ENCODE peak calls at places on chromosomes 3 and 15, in four cellular contexts. One of them, this sample, is unnamed. For H3K27me3, the result is how much of the 10 kb centered on the place peaks cover.

GRCh38 chr3:111856501-111856900 is 2.6 kb upstream of the PHLDB2 start:
- DNase-seq in HL-60: no peak
- DNase-seq in GM23338: no peak
- DNase-seq in endothelial cell of umbilical vein: no peak
- DNase-seq in this sample: no peak

GRCh38 chr15:27889258-27889657 is 209.9 kb downstream of the OCA2 start:
- DNase-seq in HL-60: no peak
- DNase-seq in GM23338: no peak
- DNase-seq in endothelial cell of umbilical vein: no peak
- DNase-seq in this sample: no peak

GRCh38 chr3:30578479-30578878 is 27.9 kb upstream of the TGFBR2 start:
- DNase-seq in GM23338: no peak
- DNase-seq in endothelial cell of umbilical vein: no peak
- DNase-seq in HL-60: peak
- DNase-seq in this sample: no peak

GRCh38 chr3:197463279-197463678 is 92.5 kb downstream of the BDH1 start:
- DNase-seq in GM23338: no peak
- DNase-seq in endothelial cell of umbilical vein: no peak
- DNase-seq in HL-60: no peak
- DNase-seq in this sample: no peak

GRCh38 chr15:66838671-66839239 is 136.7 kb downstream of the SMAD6 start:
- DNase-seq in endothelial cell of umbilical vein: peak
- DNase-seq in HL-60: no peak
- DNase-seq in GM23338: peak
- DNase-seq in this sample: no peak

GRCh38 chr3:115834068-115834467 is 210.8 kb downstream of the GAP43 start:
- DNase-seq in HL-60: no peak
- DNase-seq in GM23338: no peak
- DNase-seq in endothelial cell of umbilical vein: no peak
- DNase-seq in this sample: no peak

GRCh38 chr3:85572426-85572825 is 613.6 kb downstream of the CADM2 start:
- DNase-seq in GM23338: no peak
- DNase-seq in HL-60: no peak
- DNase-seq in endothelial cell of umbilical vein: peak
- DNase-seq in this sample: no peak

GRCh38 chr3:47394140-47394855 is 13.5 kb downstream of the PTPN23 start:
- DNase-seq in GM23338: no peak
- DNase-seq in HL-60: no peak
- DNase-seq in endothelial cell of umbilical vein: peak
- DNase-seq in this sample: no peak

GRCh38 chr3:144499346-144499745 is 527.7 kb downstream of the DIPK2A start:
- DNase-seq in HL-60: no peak
- DNase-seq in GM23338: no peak
- DNase-seq in endothelial cell of umbilical vein: peak
- DNase-seq in this sample: no peak

DNA sequence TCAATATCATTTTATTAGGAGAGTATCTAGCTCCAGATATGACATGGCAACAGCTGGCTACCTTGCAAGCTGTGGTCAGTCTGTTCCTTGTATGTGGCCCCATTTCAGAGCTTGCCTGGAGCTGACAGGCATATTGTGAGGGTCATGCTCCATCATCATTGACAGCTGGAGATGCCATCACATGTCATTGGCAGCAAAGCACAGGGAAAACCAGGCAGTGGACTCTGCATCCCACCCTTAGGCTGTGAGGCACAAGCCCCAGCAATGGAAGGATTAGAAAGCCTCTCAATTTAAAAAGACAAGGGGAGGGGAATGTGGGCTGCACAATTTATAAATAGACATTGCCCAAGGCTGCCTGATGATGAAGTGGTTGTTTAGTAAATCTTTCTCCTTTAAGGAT is 27.8 kb downstream of the LNP1 start:
- DNase-seq in GM23338: no peak
- DNase-seq in endothelial cell of umbilical vein: no peak
- DNase-seq in HL-60: no peak
- DNase-seq in this sample: no peak
- TF ChIP-seq CTCF in GM23338: no peak
- TF ChIP-seq CTCF in endothelial cell of umbilical vein: no peak
- TF ChIP-seq CTCF in HL-60: no peak
- TF ChIP-seq CTCF in this sample: no peak

GRCh38 chr3:120163023-120163422 is 68.8 kb upstream of the GSK3B start:
- DNase-seq in HL-60: no peak
- DNase-seq in endothelial cell of umbilical vein: no peak
- DNase-seq in GM23338: no peak
- DNase-seq in this sample: no peak

GRCh38 chr3:120162400-120162799 is 68.2 kb upstream of the GSK3B start:
- DNase-seq in endothelial cell of umbilical vein: no peak
- DNase-seq in HL-60: no peak
- DNase-seq in GM23338: no peak
- DNase-seq in this sample: no peak

GRCh38 chr3:120163816-120164215 is 69.6 kb upstream of the GSK3B start:
- DNase-seq in GM23338: no peak
- DNase-seq in HL-60: no peak
- DNase-seq in endothelial cell of umbilical vein: no peak
- DNase-seq in this sample: no peak

GRCh38 chr3:120160050-120160449 is 65.8 kb upstream of the GSK3B start:
- DNase-seq in HL-60: peak
- DNase-seq in endothelial cell of umbilical vein: no peak
- DNase-seq in GM23338: peak
- DNase-seq in this sample: no peak

DNA sequence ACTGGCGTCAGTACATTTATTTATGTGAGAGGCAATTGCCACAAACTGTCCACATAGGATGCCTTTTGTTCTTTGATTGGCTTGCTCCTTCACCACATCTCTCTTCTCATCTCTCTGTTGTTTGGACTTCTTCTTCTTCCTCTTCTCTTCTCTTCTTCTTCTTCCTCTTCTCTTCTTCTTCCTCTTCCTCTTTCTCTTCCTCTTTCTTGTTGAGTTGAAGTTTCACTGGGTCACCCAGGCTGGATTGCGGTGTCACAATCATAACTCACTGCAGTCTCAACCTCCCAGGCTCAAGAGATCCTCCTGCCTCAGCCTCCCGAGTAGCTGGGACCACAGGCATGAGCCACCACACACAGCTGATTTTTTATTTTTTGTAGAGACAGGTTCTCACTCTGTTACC is 67.7 kb upstream of the GSK3B start:
- DNase-seq in endothelial cell of umbilical vein: no peak
- DNase-seq in HL-60: peak
- DNase-seq in GM23338: no peak
- DNase-seq in this sample: no peak
- H3K27me3 ChIP-seq in endothelial cell of umbilical vein: under half
- H3K27me3 ChIP-seq in HL-60: under half
- H3K27me3 ChIP-seq in GM23338: under half
- H3K27me3 ChIP-seq in this sample: under half

DNA sequence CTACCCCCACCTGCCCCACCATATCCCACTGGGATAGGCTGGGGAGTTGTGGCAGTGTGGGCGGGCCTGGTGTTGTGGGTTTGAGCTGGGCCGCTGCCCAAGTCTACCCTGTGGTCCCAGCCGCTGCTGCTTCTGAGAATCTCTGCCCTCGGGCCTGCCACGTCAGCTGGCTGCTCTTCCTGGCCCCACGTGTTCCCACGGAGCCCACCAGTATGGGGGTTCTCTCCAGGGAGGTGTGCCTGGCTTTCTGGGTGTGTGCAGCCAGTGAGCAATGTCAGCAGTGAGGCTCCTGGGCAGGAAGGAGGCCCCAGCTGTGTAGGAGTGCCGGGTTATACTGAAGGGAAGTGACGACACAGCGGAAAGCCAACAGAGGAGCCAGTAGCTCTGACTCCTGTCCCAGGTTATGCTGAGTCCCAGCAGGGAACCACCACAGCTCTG is 10.5 kb downstream of the GNAI2 start:
- DNase-seq in HL-60: no peak
- DNase-seq in endothelial cell of umbilical vein: peak
- DNase-seq in GM23338: peak
- DNase-seq in this sample: peak
- TF ChIP-seq CTCF in HL-60: no peak
- TF ChIP-seq CTCF in endothelial cell of umbilical vein: no peak
- TF ChIP-seq CTCF in GM23338: no peak
- TF ChIP-seq CTCF in this sample: peak

DNA sequence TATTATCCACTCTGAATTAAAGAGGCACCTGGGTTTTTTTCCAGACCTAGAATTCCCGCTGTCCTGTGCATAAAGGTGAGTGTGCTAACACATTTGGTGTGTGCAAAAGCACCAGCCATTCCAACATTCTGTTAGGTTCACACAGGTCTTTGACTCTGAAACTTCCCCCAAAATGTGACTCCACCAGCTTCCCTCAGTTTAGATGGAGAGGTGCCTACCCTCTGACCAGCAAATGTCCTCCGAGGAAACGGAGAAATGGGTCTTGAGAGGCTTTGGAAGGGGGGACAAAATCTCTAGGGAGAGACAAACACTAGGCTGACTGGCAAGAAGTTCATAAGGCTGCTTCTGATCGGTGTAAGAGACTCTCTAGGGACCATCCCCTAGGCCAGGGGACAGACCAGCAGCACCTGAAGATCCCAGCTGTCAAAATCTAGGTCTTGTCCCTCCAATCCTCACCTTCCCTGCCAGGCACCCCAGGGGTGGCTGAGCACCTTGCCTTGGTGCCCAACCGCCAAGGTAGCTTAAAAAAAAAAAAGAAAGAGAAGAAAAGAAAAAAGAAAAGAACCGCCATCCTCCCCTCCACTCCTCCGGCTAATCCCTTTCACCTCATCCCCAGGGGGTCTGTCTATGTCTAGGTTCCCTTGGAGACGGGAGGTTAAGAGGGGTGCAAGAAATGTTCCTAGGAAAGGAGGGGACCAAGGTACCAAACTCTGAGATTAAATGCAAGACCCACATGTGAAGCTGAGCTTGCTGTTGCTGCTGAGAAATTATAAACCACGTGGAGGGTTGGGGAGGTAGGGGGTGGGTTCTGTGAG is 2.0 kb upstream of the MECOM start:
- DNase-seq in HL-60: no peak
- DNase-seq in GM23338: peak
- DNase-seq in endothelial cell of umbilical vein: peak
- DNase-seq in this sample: no peak
- H3K27me3 ChIP-seq in HL-60: half or more
- H3K27me3 ChIP-seq in GM23338: half or more
- H3K27me3 ChIP-seq in endothelial cell of umbilical vein: under half
- H3K27me3 ChIP-seq in this sample: half or more

DNA sequence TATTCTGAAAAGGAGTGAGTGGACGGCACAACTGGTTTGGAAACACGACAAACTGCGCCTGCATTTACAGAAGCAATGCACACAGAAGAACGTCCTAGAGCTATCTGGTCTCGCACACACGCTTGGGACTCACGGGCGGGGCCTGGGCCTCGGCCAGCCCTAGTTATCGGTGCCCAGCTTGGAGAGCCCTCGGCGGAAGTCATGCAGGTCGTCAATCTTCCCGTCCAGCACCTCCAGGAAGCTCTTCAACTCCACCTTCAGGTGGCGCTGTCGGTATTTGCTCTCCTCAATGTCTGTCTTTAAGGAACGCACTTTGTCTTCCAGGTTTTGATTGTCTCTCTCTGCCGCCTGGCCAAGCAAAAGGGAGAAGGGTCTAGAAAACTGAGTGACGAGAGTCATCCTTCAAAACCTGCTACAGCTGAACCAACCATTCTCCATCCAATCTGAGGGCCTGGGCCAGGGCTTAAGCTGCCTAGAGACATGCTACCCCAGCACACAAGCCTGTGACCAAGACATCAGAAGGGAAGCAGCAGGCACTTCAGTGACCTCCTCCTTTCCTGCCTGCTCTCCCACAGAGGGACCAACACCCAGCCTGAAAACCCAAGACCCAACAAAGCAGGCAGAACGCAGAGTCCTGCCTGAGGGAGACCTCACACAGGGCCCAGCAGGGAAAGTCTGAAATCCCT is 40.3 kb downstream of the WHAMM start:
- DNase-seq in GM23338: peak
- DNase-seq in endothelial cell of umbilical vein: peak
- DNase-seq in HL-60: peak
- DNase-seq in this sample: no peak
- TF ChIP-seq CTCF in GM23338: peak
- TF ChIP-seq CTCF in endothelial cell of umbilical vein: peak
- TF ChIP-seq CTCF in HL-60: peak
- TF ChIP-seq CTCF in this sample: peak